ENCODE peak calls at places on chromosomes 6 and 20, in ten cellular contexts. P is lower lobe of right lung, X is aorta, N is stomach, E is tibial nerve, V is AG04450, Q is uterus, I is esophagus squamous epithelium, H is neuronal stem cell, D is heart right ventricle. F is an unnamed sample. For H3K9me3, the result is how much of the 10 kb centered on the place peaks cover.

GRCh38 chr6:6751615-6752014 is 163.1 kb downstream of the LY86 start:
- DNase-seq in D (peak), H (no peak), I (no peak), N (no peak), Q (peak), E (peak), P (peak), X (no peak), V (no peak), F (no peak)

GRCh38 chr20:33909331-33909921 is 84.3 kb upstream of the RALY start:
- DNase-seq in E (no peak), H (no peak), D (no peak), Q (no peak), V (peak), N (peak), P (no peak), X (no peak), I (no peak), F (no peak)

GRCh38 chr6:34051339-34051919 is 94.5 kb downstream of the GRM4 start:
- DNase-seq in P (no peak), V (no peak), H (no peak), X (no peak), I (no peak), E (no peak), Q (no peak), N (no peak), D (no peak), F (no peak)

GRCh38 chr20:41704896-41705295 is 86.7 kb upstream of the CHD6 start:
- DNase-seq in H (no peak), E (no peak), V (no peak), N (no peak), I (no peak), P (no peak), D (no peak), X (no peak), Q (no peak), F (no peak)

GRCh38 chr6:101758338-101758737 is 364.8 kb downstream of the GRIK2 start:
- DNase-seq in N (no peak), H (no peak), Q (no peak), X (no peak), P (no peak), D (no peak), V (no peak), E (no peak), I (no peak), F (no peak)

GRCh38 chr6:45421700-45422540 is 44.2 kb upstream of the SUPT3H start:
- DNase-seq in N (peak), V (no peak), P (peak), D (peak), I (peak), H (peak), X (peak), E (peak), Q (peak), F (peak)

GRCh38 chr6:138514860-138515540 is 15.7 kb upstream of the NHSL1 start:
- DNase-seq in E (no peak), H (no peak), D (no peak), V (no peak), Q (no peak), P (no peak), N (no peak), I (no peak), X (no peak), F (no peak)

GRCh38 chr20:53786071-53786444 is 192.4 kb upstream of the ZNF217 start:
- DNase-seq in Q (no peak), H (no peak), I (no peak), N (no peak), X (no peak), E (no peak), D (no peak), V (no peak), P (no peak), F (no peak)

GRCh38 chr6:111845441-111845871 is 27.8 kb downstream of the FYN start:
- DNase-seq in H (no peak), V (no peak), D (no peak), E (no peak), X (no peak), Q (no peak), I (no peak), N (no peak), P (no peak), F (no peak)

GRCh38 chr6:15253107-15254073 is 7.5 kb downstream of the JARID2 start:
- DNase-seq in Q (no peak), P (no peak), D (no peak), X (no peak), E (no peak), H (no peak), N (no peak), I (no peak), V (no peak), F (no peak)

GRCh38 chr6:33911488-33911887 is 107.7 kb upstream of the MLN start:
- DNase-seq in N (no peak), Q (no peak), P (no peak), D (no peak), E (no peak), X (no peak), V (no peak), I (no peak), H (no peak), F (no peak)

GRCh38 chr6:125869427-125869826 is 78.7 kb downstream of the NCOA7 start:
- DNase-seq in X (no peak), H (no peak), D (peak), I (no peak), P (no peak), V (no peak), Q (no peak), E (no peak), N (no peak), F (no peak)

GRCh38 chr6:27146706-27147507 is 100.6 kb upstream of the PRSS16 start:
- DNase-seq in H (peak), E (peak), X (peak), P (peak), Q (peak), N (peak), I (peak), V (peak), D (peak), F (peak)

GRCh38 chr6:78746457-78746856 is 120.9 kb upstream of the IRAK1BP1 start:
- DNase-seq in Q (no peak), V (peak), N (no peak), H (no peak), E (no peak), X (no peak), I (no peak), P (no peak), D (no peak), F (no peak)

GRCh38 chr6:155630085-155630484 is 174.4 kb upstream of the NOX3 start:
- DNase-seq in P (no peak), D (no peak), Q (no peak), V (no peak), E (no peak), X (no peak), I (no peak), N (no peak), H (no peak), F (no peak)

GRCh38 chr6:72620866-72621242 is 1.0 kb upstream of the KCNQ5 start:
- DNase-seq in P (no peak), X (peak), D (no peak), H (no peak), N (no peak), V (no peak), Q (no peak), E (no peak), I (no peak), F (no peak)

GRCh38 chr6:106475280-106475679 is 114.8 kb downstream of the CRYBG1 start:
- DNase-seq in E (no peak), P (no peak), I (no peak), H (no peak), D (no peak), X (no peak), Q (no peak), V (no peak), N (no peak), F (no peak)

GRCh38 chr6:75437451-75438185 is 56.0 kb downstream of the FILIP1 start:
- DNase-seq in X (no peak), I (no peak), Q (no peak), N (no peak), D (peak), V (no peak), P (no peak), E (peak), H (no peak), F (no peak)

GRCh38 chr20:43925215-43925614 is 10.6 kb downstream of the TOX2 start:
- DNase-seq in H (no peak), Q (no peak), N (no peak), E (no peak), V (no peak), I (no peak), P (no peak), X (peak), D (no peak), F (no peak)

GRCh38 chr6:159098636-159099106 is 53.9 kb upstream of the TAGAP start:
- DNase-seq in D (no peak), Q (no peak), E (no peak), P (no peak), V (no peak), X (no peak), N (no peak), I (no peak), H (no peak), F (peak)

GRCh38 chr6:143135326-143135725 is 74.6 kb downstream of the AIG1 start:
- DNase-seq in H (no peak), P (no peak), I (no peak), Q (no peak), X (no peak), D (no peak), E (no peak), V (no peak), N (no peak), F (no peak)

GRCh38 chr6:25601797-25602679 is 50.0 kb upstream of the SCGN start:
- DNase-seq in P (no peak), Q (no peak), X (no peak), D (no peak), N (no peak), V (peak), I (no peak), E (no peak), H (peak), F (no peak)

GRCh38 chr6:22756365-22756764 is 187.0 kb downstream of the HDGFL1 start:
- DNase-seq in V (no peak), I (no peak), H (no peak), X (no peak), D (no peak), N (no peak), E (no peak), Q (no peak), P (no peak), F (no peak)

GRCh38 chr20:24952376-24953203 is 3.5 kb downstream of the CST7 start:
- DNase-seq in Q (no peak), V (no peak), X (no peak), P (no peak), D (no peak), N (peak), I (no peak), E (no peak), H (no peak), F (no peak)

GRCh38 chr6:123676793-123677192 is 40.0 kb upstream of the TRDN start:
- DNase-seq in D (no peak), Q (no peak), X (no peak), P (no peak), E (no peak), V (no peak), I (no peak), H (no peak), N (no peak), F (no peak)

GRCh38 chr6:156883497-156884252 is 106.5 kb downstream of the ARID1B start:
- DNase-seq in H (no peak), I (no peak), E (no peak), N (peak), P (no peak), Q (no peak), D (no peak), X (no peak), V (no peak), F (no peak)

GRCh38 chr6:107716688-107717089 is 107.4 kb downstream of the SCML4 start:
- DNase-seq in I (no peak), D (no peak), H (no peak), N (no peak), P (no peak), E (no peak), Q (no peak), V (no peak), X (no peak), F (peak)

GRCh38 chr6:84848960-84849359 is 84.6 kb upstream of the TBX18 start:
- DNase-seq in H (no peak), P (no peak), V (no peak), E (no peak), D (no peak), Q (no peak), N (no peak), I (no peak), X (no peak), F (no peak)

GRCh38 chr20:10666221-10667076 is 7.3 kb downstream of the JAG1 start:
- DNase-seq in P (no peak), I (no peak), H (no peak), N (no peak), E (no peak), D (no peak), X (no peak), Q (peak), V (no peak), F (no peak)

GRCh38 chr20:50413088-50413500 is 97.1 kb upstream of the PTPN1 start:
- DNase-seq in Q (peak), E (no peak), H (no peak), V (no peak), P (no peak), I (no peak), N (no peak), D (no peak), X (no peak), F (no peak)

GRCh38 chr20:17992847-17993508 is 24.2 kb downstream of the MGME1 start:
- DNase-seq in N (no peak), D (no peak), V (no peak), H (no peak), P (no peak), E (no peak), Q (no peak), X (no peak), I (no peak), F (no peak)

GRCh38 chr20:12570371-12570770 is 438.4 kb upstream of the SPTLC3 start:
- DNase-seq in P (no peak), V (no peak), D (no peak), H (peak), N (no peak), E (no peak), I (no peak), X (no peak), Q (no peak), F (no peak)

GRCh38 chr6:36351152-36351571 is 14.5 kb upstream of the BNIP5 start:
- DNase-seq in D (no peak), I (no peak), E (no peak), P (no peak), V (no peak), Q (peak), N (no peak), X (peak), H (no peak), F (no peak)

GRCh38 chr20:45404438-45404837 is 3.7 kb upstream of the DBNDD2 start:
- DNase-seq in N (no peak), X (no peak), V (no peak), H (no peak), D (no peak), Q (no peak), I (no peak), E (no peak), P (no peak), F (no peak)

GRCh38 chr6:164455835-164456234 is 853.6 kb downstream of the C6orf118 start:
- DNase-seq in I (no peak), D (no peak), H (no peak), P (no peak), E (no peak), N (no peak), X (no peak), Q (no peak), V (no peak), F (no peak)
- H3K9me3 ChIP-seq in I (under half), D (under half), H (under half), P (under half), E (under half), N (under half), X (under half), Q (under half), V (under half), F (under half)

GRCh38 chr20:56207656-56208055 is 40.9 kb upstream of the MC3R start:
- DNase-seq in V (no peak), I (no peak), N (no peak), X (no peak), P (no peak), E (no peak), Q (no peak), D (no peak), H (no peak), F (no peak)

GRCh38 chr20:56202493-56203077 is 45.9 kb upstream of the MC3R start:
- DNase-seq in Q (no peak), V (no peak), P (no peak), I (no peak), X (no peak), H (no peak), E (no peak), D (no peak), N (no peak), F (no peak)

GRCh38 chr20:56208121-56208520 is 40.4 kb upstream of the MC3R start:
- DNase-seq in P (no peak), Q (no peak), X (no peak), D (no peak), I (no peak), N (no peak), V (no peak), H (no peak), E (no peak), F (no peak)

GRCh38 chr20:56204206-56204605 is 44.3 kb upstream of the MC3R start:
- DNase-seq in D (no peak), E (no peak), P (no peak), X (no peak), I (no peak), Q (no peak), H (no peak), N (no peak), V (no peak), F (no peak)

DNA sequence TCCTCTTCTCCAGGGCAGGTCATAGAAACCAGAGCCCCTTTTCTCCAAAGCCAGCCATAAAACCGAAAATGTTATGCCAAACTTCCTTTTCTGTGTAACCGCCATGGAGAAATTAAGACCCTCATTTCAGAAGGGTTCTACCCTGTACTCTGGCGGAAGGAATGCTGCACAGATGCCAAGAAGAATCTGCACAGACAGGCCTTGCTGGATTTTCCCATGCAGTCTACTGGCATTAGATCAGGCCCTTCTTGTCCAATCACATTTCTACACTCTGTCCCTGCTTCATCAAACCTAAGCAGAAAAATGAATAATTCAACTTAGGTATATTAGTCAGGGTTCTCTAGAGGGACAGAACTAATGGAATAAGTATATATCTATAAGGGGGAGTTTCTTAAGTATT is 43.2 kb upstream of the MC3R start:
- DNase-seq in P (no peak), V (no peak), H (no peak), Q (no peak), I (no peak), E (no peak), N (no peak), D (no peak), X (no peak), F (no peak)
- H3K9me3 ChIP-seq in P (under half), V (under half), H (under half), Q (under half), I (under half), E (under half), N (under half), D (under half), X (under half), F (under half)

GRCh38 chr6:164331026-164331425 is 916.5 kb downstream of the QKI start:
- DNase-seq in I (no peak), H (no peak), P (no peak), V (no peak), Q (no peak), X (no peak), E (no peak), D (no peak), N (no peak), F (no peak)

GRCh38 chr6:164337925-164338381 is 923.4 kb downstream of the QKI start:
- DNase-seq in X (no peak), N (no peak), V (no peak), H (no peak), I (no peak), P (no peak), D (no peak), E (no peak), Q (no peak), F (no peak)

GRCh38 chr6:164337024-164337924 is 922.8 kb downstream of the QKI start:
- DNase-seq in X (no peak), I (no peak), P (no peak), V (no peak), Q (no peak), D (no peak), H (no peak), E (no peak), N (no peak), F (no peak)

GRCh38 chr6:164336455-164336854 is 921.9 kb downstream of the QKI start:
- DNase-seq in V (no peak), Q (no peak), H (no peak), I (no peak), N (no peak), E (no peak), P (no peak), D (no peak), X (no peak), F (no peak)
- H3K9me3 ChIP-seq in V (under half), Q (under half), H (under half), I (under half), N (under half), E (under half), P (under half), D (under half), X (under half), F (under half)

GRCh38 chr6:366389-366788 is 25.2 kb upstream of the IRF4 start:
- DNase-seq in H (no peak), V (no peak), P (no peak), N (no peak), Q (no peak), E (no peak), D (no peak), X (no peak), I (no peak), F (no peak)
- H3K9me3 ChIP-seq in H (under half), V (half or more), P (under half), N (under half), Q (under half), E (under half), D (under half), X (under half), I (under half), F (under half)

DNA sequence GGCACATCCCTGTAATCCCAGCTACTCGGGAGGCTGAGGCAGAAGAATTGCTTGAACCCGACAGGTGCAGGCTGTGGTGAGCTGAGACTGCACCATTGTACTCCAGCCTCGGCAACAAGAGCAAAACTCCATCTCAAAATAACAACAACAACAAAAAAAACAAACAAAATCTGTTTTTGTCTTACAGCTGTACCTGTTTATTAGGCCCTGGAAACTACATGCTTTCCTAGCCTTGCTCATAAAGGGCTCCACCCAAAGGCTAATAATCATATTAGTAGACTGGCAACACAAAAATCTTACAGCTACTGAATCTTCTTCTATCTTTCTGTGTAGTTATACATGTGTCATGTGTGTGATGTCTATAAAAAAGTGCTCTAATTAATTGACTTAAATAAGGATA is 503.9 kb upstream of the EYS start:
- DNase-seq in P (no peak), Q (no peak), V (no peak), I (no peak), D (no peak), N (no peak), H (no peak), E (no peak), X (no peak), F (no peak)
- H3K9me3 ChIP-seq in P (under half), Q (under half), V (under half), I (under half), D (under half), N (under half), H (under half), E (under half), X (under half), F (under half)